ENCODE peak calls at places on chromosomes 11 and 22, in seven cellular contexts. D is A549, I is transverse colon, U is heart left ventricle, B is IMR-90, Y is body of pancreas, E is esophagus squamous epithelium. S is an unnamed sample.

GRCh38 chr11:16195659-16196058 is 160.7 kb downstream of the SOX6 start:
- DNase-seq in D (no peak), I (no peak), U (no peak), B (peak; percentile 65), Y (peak; percentile 8), E (no peak), S (no peak)

GRCh38 chr11:87603887-87604286 is 566.2 kb downstream of the TMEM135 start:
- DNase-seq in D (no peak), I (no peak), U (no peak), B (no peak), Y (peak; percentile 64), E (no peak), S (no peak)

GRCh38 chr11:110433393-110434333 is 3.9 kb downstream of the FDX1 start:
- DNase-seq in D (no peak), I (no peak), U (no peak), B (peak; percentile 42), Y (no peak), E (no peak), S (no peak)

GRCh38 chr11:123020968-123021367 is 39.3 kb upstream of the BSX start:
- DNase-seq in D (peak; percentile 77), I (peak; percentile 10), U (no peak), B (peak; percentile 49), Y (peak; percentile 9), E (no peak), S (peak; percentile 36)

GRCh38 chr11:44304091-44305084 is 5.6 kb downstream of the ALX4 start:
- DNase-seq in D (no peak), I (no peak), U (no peak), B (no peak), Y (no peak), E (no peak), S (no peak)

GRCh38 chr22:40400173-40400572 is 29.8 kb downstream of the SGSM3 start:
- DNase-seq in D (no peak), I (peak; percentile 42), U (no peak), B (no peak), Y (no peak), E (no peak), S (no peak)

GRCh38 chr22:39956932-39957664 is 3.1 kb upstream of the TMA7B start:
- DNase-seq in D (no peak), I (no peak), U (no peak), B (no peak), Y (no peak), E (no peak), S (no peak)

GRCh38 chr11:3880724-3881123 is 25.3 kb downstream of the STIM1 start:
- DNase-seq in D (no peak), I (no peak), U (no peak), B (peak; percentile 58), Y (no peak), E (no peak), S (no peak)

GRCh38 chr22:17400305-17400704 is 31.0 kb downstream of the CECR2 start:
- DNase-seq in D (no peak), I (no peak), U (no peak), B (no peak), Y (no peak), E (no peak), S (no peak)

GRCh38 chr11:45658292-45658991 is 7.0 kb downstream of the CHST1 start:
- DNase-seq in D (no peak), I (peak; percentile 44), U (peak; percentile 89), B (peak; percentile 45), Y (peak; percentile 44), E (no peak), S (peak; percentile 87)

GRCh38 chr11:68090706-68091105 is 30.5 kb downstream of the CHKA start:
- DNase-seq in D (no peak), I (peak; percentile 43), U (peak; percentile 33), B (peak; percentile 11), Y (peak; percentile 58), E (no peak), S (peak; percentile 21)

GRCh38 chr11:47577460-47578041 is 1.2 kb downstream of the KBTBD4 start:
- DNase-seq in D (no peak), I (no peak), U (no peak), B (no peak), Y (no peak), E (no peak), S (no peak)

GRCh38 chr22:40499187-40499753 is 128.9 kb downstream of the SGSM3 start:
- DNase-seq in D (peak; percentile 60), I (no peak), U (peak; percentile 56), B (peak; percentile 99), Y (peak; percentile 30), E (no peak), S (peak; percentile 72)

GRCh38 chr11:59578369-59578768 is 37.2 kb downstream of the OSBP start:
- DNase-seq in D (no peak), I (no peak), U (no peak), B (no peak), Y (no peak), E (no peak), S (no peak)

GRCh38 chr22:46969491-46969890 is 207.0 kb downstream of the TBC1D22A start:
- DNase-seq in D (no peak), I (no peak), U (no peak), B (no peak), Y (no peak), E (no peak), S (no peak)

GRCh38 chr11:68164437-68164836 is 43.2 kb upstream of the CHKA start:
- DNase-seq in D (no peak), I (no peak), U (no peak), B (peak; percentile 66), Y (no peak), E (no peak), S (no peak)

GRCh38 chr22:36305813-36306212 is 52.9 kb downstream of the APOL1 start:
- DNase-seq in D (no peak), I (no peak), U (no peak), B (no peak), Y (no peak), E (no peak), S (no peak)

GRCh38 chr22:47201186-47201995 is 438.9 kb downstream of the TBC1D22A start:
- DNase-seq in D (no peak), I (no peak), U (no peak), B (no peak), Y (peak; percentile 95), E (no peak), S (no peak)

GRCh38 chr11:22416462-22416861 is 78.3 kb downstream of the SLC17A6 start:
- DNase-seq in D (no peak), I (no peak), U (no peak), B (no peak), Y (no peak), E (no peak), S (no peak)

GRCh38 chr11:110524227-110524626 is 94.5 kb downstream of the FDX1 start:
- DNase-seq in D (no peak), I (no peak), U (no peak), B (peak; percentile 99), Y (no peak), E (no peak), S (no peak)

GRCh38 chr11:65727865-65728264 is 7.3 kb upstream of the RNASEH2C start:
- DNase-seq in D (no peak), I (no peak), U (no peak), B (no peak), Y (no peak), E (no peak), S (no peak)

GRCh38 chr11:65722261-65722660 is 1.7 kb upstream of the RNASEH2C start:
- DNase-seq in D (no peak), I (no peak), U (no peak), B (no peak), Y (no peak), E (no peak), S (no peak)

GRCh38 chr11:65726660-65727059 is 6.1 kb upstream of the RNASEH2C start:
- DNase-seq in D (no peak), I (no peak), U (no peak), B (no peak), Y (no peak), E (no peak), S (no peak)
- TF ChIP-seq POLR2A in D (no peak), I (no peak), U (no peak), B (no peak), Y (no peak), E (no peak), S (no peak)

DNA sequence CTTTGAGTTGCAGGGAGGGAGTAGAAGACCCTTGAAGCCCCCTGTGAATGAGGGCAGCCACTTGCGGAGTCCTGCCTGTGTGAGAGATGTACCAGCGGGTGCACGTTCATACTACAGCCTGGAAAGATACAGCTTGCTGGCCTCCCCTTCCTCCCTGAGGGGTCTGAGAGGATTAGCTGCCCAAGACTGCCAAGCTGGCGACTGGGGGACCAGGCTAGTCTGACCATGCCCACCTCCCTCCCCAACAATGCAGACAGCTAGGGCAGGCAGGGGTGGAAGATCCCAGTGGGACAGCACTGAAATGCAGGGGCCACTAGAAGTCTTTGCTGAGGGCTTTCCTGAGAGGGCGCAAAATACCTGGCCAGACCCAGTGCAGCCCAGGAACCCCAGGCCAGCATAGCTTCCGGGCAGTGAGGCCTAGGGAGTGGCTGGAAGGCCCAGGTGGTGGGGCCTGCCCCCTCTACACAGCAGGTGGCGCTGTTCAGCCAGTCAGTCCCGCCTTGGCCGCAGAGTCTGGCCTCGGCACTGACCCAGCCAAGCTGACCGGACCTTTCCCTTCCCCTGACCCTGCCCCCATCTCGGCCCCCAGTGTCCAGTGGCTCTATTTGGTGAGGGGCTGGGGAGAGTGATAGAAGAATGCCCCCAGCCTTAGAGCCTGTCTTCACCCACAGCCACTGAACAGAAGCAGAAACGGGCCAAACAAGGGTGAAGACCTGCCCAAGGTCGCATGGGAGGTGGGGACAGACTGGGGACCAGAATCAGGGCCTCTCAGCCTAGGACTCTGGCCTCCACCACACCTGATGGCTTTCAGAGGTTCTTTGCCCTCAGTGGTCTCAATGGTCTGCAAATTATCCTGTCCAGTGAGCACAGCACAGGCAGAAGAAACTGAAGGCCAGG is 4.8 kb upstream of the MYRF start:
- DNase-seq in D (peak; percentile 78), I (peak; percentile 86), U (peak; percentile 84), B (peak; percentile 59), Y (peak; percentile 90), E (no peak), S (peak; percentile 73)
- TF ChIP-seq CTCF in D (peak; percentile 89), I (peak; percentile 95), U (peak; percentile 81), B (peak; percentile 88), Y (peak; percentile 95), E (peak; percentile 79), S (peak; percentile 84)

DNA sequence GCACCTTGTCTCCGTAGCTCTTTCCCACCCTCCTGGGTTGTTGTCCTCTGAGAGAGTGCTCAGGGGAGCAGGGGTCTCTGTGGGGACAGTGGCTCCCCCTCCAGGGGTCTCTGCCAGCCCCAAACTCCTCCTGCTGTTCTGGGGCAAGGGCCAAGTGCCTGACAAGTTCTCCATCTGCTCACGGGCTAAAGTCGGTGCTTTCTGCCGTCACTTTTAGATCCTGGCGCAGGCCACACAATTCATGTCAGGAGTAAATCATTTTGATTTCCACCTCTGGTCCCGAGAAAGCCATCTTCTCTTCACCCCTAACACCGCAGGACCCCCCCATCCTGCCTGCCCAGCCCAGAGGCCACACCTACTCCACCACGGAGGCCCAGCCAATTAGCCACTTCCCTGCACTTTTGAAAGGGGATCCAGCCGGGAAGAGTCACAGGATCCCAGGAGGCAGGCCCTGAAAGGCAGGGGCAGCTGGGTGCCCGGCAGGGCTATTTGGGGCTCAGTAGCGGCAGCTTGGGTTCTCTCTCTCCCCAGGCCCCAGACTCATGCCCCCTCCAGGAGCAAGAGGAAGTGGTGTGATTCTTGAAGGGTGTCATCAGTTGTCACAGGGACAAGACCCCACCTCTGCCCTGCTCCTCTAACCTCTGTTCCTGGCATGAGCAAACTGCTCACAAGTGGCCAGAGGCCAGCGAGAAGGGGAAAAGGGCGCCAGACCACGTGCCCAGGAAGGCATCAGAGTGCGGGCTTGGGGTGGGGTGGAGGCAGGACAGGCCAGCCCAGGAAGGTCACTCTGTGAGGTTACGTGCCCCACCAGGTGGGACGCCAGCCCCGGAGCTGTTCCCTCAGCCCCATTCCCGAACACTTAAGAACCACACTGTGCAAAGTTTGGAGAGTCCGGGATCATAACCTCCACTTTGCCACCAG is 1.3 kb downstream of the MACROD1 start:
- DNase-seq in D (no peak), I (peak; percentile 36), U (peak; percentile 69), B (no peak), Y (peak; percentile 61), E (no peak), S (peak; percentile 53)
- TF ChIP-seq POLR2A in D (no peak), I (no peak), U (peak; percentile 19), B (no peak), Y (no peak), E (no peak), S (peak; percentile 5)

GRCh38 chr11:9759519-9760179 is 95.8 kb downstream of the SWAP70 start:
- DNase-seq in D (peak; percentile 93), I (peak; percentile 86), U (peak; percentile 93), B (peak; percentile 100), Y (peak; percentile 71), E (peak; percentile 64), S (peak; percentile 70)
- TF ChIP-seq CTCF in D (no peak), I (no peak), U (no peak), B (no peak), Y (no peak), E (no peak), S (no peak)

S was measured in adrenal gland.